ENCODE peak calls at places on chromosomes 5 and 9, in ten cellular contexts. One of them, this sample, is unnamed. For H3K4me1, the result is how much of the 10 kb centered on the place peaks cover.

GRCh38 chr9:131287366-131287765 is 2.2 kb upstream of the PLPP7 start:
- DNase-seq in Peyer's patch: no peak
- DNase-seq in spleen: no peak
- DNase-seq in BE2C: no peak
- DNase-seq in foreskin keratinocyte: no peak
- DNase-seq in cardiac muscle cell: peak
- DNase-seq in fibroblast of lung: no peak
- DNase-seq in SK-N-SH: no peak
- DNase-seq in Panc1: no peak
- DNase-seq in SJSA1: no peak
- DNase-seq in this sample: no peak

GRCh38 chr5:132053483-132053882 is 7.0 kb upstream of the IL3 start:
- DNase-seq in Peyer's patch: peak
- DNase-seq in spleen: peak
- DNase-seq in BE2C: no peak
- DNase-seq in foreskin keratinocyte: no peak
- DNase-seq in cardiac muscle cell: no peak
- DNase-seq in fibroblast of lung: no peak
- DNase-seq in SK-N-SH: no peak
- DNase-seq in Panc1: no peak
- DNase-seq in SJSA1: no peak
- DNase-seq in this sample: peak

GRCh38 chr5:110900829-110901228 is 162.0 kb downstream of the SLC25A46 start:
- DNase-seq in Peyer's patch: no peak
- DNase-seq in spleen: no peak
- DNase-seq in BE2C: no peak
- DNase-seq in foreskin keratinocyte: peak
- DNase-seq in cardiac muscle cell: no peak
- DNase-seq in fibroblast of lung: peak
- DNase-seq in SK-N-SH: no peak
- DNase-seq in Panc1: peak
- DNase-seq in SJSA1: peak
- DNase-seq in this sample: no peak

GRCh38 chr5:96031811-96032261 is 70.2 kb upstream of the ELL2 start:
- DNase-seq in Peyer's patch: no peak
- DNase-seq in spleen: no peak
- DNase-seq in BE2C: no peak
- DNase-seq in foreskin keratinocyte: peak
- DNase-seq in cardiac muscle cell: no peak
- DNase-seq in fibroblast of lung: peak
- DNase-seq in SK-N-SH: no peak
- DNase-seq in Panc1: no peak
- DNase-seq in SJSA1: no peak
- DNase-seq in this sample: no peak

GRCh38 chr5:56450766-56451165 is 217.6 kb upstream of the ANKRD55 start:
- DNase-seq in Peyer's patch: no peak
- DNase-seq in spleen: no peak
- DNase-seq in BE2C: no peak
- DNase-seq in foreskin keratinocyte: no peak
- DNase-seq in cardiac muscle cell: no peak
- DNase-seq in fibroblast of lung: no peak
- DNase-seq in SK-N-SH: no peak
- DNase-seq in Panc1: no peak
- DNase-seq in SJSA1: no peak
- DNase-seq in this sample: no peak

GRCh38 chr5:5826911-5827310 is 404.4 kb downstream of the ICE1 start:
- DNase-seq in Peyer's patch: no peak
- DNase-seq in spleen: no peak
- DNase-seq in BE2C: no peak
- DNase-seq in foreskin keratinocyte: no peak
- DNase-seq in cardiac muscle cell: no peak
- DNase-seq in fibroblast of lung: no peak
- DNase-seq in SK-N-SH: no peak
- DNase-seq in Panc1: no peak
- DNase-seq in SJSA1: peak
- DNase-seq in this sample: no peak

GRCh38 chr5:157267766-157268480 is 2.0 kb downstream of the CYFIP2 start:
- DNase-seq in Peyer's patch: no peak
- DNase-seq in spleen: no peak
- DNase-seq in BE2C: no peak
- DNase-seq in foreskin keratinocyte: peak
- DNase-seq in cardiac muscle cell: no peak
- DNase-seq in fibroblast of lung: no peak
- DNase-seq in SK-N-SH: no peak
- DNase-seq in Panc1: no peak
- DNase-seq in SJSA1: no peak
- DNase-seq in this sample: no peak

GRCh38 chr9:121633736-121634135 is 17.7 kb upstream of the DAB2IP start:
- DNase-seq in Peyer's patch: no peak
- DNase-seq in spleen: no peak
- DNase-seq in BE2C: no peak
- DNase-seq in foreskin keratinocyte: no peak
- DNase-seq in cardiac muscle cell: no peak
- DNase-seq in fibroblast of lung: no peak
- DNase-seq in SK-N-SH: no peak
- DNase-seq in Panc1: no peak
- DNase-seq in SJSA1: no peak
- DNase-seq in this sample: no peak

DNA sequence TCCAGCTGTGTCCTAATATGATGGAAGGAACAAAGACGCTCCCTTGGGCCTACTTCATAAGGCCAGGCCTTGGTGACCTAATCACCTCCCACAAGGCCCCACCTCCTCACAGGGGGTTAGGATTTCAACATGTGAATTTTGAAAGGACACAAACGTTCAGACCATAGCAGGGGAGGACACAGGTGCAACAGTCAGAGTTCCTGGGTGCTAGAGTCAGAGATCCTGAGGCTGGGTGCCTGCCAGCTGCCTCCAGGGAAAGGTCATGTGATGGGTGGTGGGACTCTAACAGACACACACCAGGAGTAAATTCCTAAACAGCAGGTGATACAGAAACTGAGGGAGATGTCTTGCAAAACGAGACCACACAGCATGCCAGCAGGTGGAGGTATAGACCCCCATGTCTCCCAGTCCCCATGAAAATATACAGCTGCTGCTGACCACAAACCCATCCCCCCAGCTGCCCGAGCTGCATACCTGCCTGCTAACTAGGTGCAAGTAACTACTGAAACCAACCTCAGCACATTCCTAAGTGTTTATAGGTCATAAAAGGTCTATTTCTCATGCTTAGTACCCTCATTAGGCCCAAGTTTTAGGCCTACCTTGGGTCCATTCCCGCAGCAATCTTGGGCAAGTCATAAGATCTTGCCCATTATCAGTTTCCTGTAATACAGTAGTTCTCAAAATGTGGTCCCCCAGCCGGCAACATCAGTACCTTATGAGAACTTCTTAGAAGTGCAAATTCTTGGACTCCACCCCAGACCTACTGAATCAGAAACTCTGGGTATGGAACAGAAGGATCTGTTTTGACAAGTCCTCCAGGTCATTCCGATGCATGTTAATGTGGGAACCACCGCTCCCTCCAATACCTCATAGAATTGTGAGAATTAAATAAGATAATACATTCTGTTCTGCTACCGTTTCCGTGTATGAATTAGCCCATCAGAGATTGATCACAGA is 245.3 kb downstream of the ENC1 start:
- DNase-seq in Peyer's patch: no peak
- DNase-seq in spleen: no peak
- DNase-seq in BE2C: peak
- DNase-seq in foreskin keratinocyte: peak
- DNase-seq in cardiac muscle cell: no peak
- DNase-seq in fibroblast of lung: no peak
- DNase-seq in SK-N-SH: peak
- DNase-seq in Panc1: no peak
- DNase-seq in SJSA1: no peak
- DNase-seq in this sample: no peak
- H3K4me1 ChIP-seq in Peyer's patch: under half
- H3K4me1 ChIP-seq in spleen: under half
- H3K4me1 ChIP-seq in BE2C: under half
- H3K4me1 ChIP-seq in foreskin keratinocyte: under half
- H3K4me1 ChIP-seq in cardiac muscle cell: under half
- H3K4me1 ChIP-seq in fibroblast of lung: under half
- H3K4me1 ChIP-seq in SK-N-SH: under half
- H3K4me1 ChIP-seq in Panc1: under half
- H3K4me1 ChIP-seq in SJSA1: under half
- H3K4me1 ChIP-seq in this sample: under half

GRCh38 chr5:150522504-150523464 is 14.9 kb downstream of the NDST1 start:
- DNase-seq in Peyer's patch: no peak
- DNase-seq in spleen: no peak
- DNase-seq in BE2C: no peak
- DNase-seq in foreskin keratinocyte: no peak
- DNase-seq in cardiac muscle cell: no peak
- DNase-seq in fibroblast of lung: no peak
- DNase-seq in SK-N-SH: no peak
- DNase-seq in Panc1: no peak
- DNase-seq in SJSA1: no peak
- DNase-seq in this sample: no peak
- H3K4me1 ChIP-seq in Peyer's patch: under half
- H3K4me1 ChIP-seq in spleen: half or more
- H3K4me1 ChIP-seq in BE2C: under half
- H3K4me1 ChIP-seq in foreskin keratinocyte: under half
- H3K4me1 ChIP-seq in cardiac muscle cell: under half
- H3K4me1 ChIP-seq in fibroblast of lung: under half
- H3K4me1 ChIP-seq in SK-N-SH: under half
- H3K4me1 ChIP-seq in Panc1: half or more
- H3K4me1 ChIP-seq in SJSA1: under half
- H3K4me1 ChIP-seq in this sample: half or more

GRCh38 chr5:176529824-176530195 is 7.4 kb downstream of the RNF44 start:
- DNase-seq in Peyer's patch: peak
- DNase-seq in spleen: peak
- DNase-seq in BE2C: no peak
- DNase-seq in foreskin keratinocyte: no peak
- DNase-seq in cardiac muscle cell: no peak
- DNase-seq in fibroblast of lung: no peak
- DNase-seq in SK-N-SH: no peak
- DNase-seq in Panc1: no peak
- DNase-seq in SJSA1: no peak
- DNase-seq in this sample: no peak

GRCh38 chr5:176530406-176530982 is 6.7 kb downstream of the RNF44 start:
- DNase-seq in Peyer's patch: no peak
- DNase-seq in spleen: peak
- DNase-seq in BE2C: no peak
- DNase-seq in foreskin keratinocyte: no peak
- DNase-seq in cardiac muscle cell: no peak
- DNase-seq in fibroblast of lung: no peak
- DNase-seq in SK-N-SH: peak
- DNase-seq in Panc1: no peak
- DNase-seq in SJSA1: peak
- DNase-seq in this sample: no peak

GRCh38 chr5:176531902-176532493 is 5.2 kb downstream of the RNF44 start:
- DNase-seq in Peyer's patch: no peak
- DNase-seq in spleen: peak
- DNase-seq in BE2C: no peak
- DNase-seq in foreskin keratinocyte: no peak
- DNase-seq in cardiac muscle cell: no peak
- DNase-seq in fibroblast of lung: no peak
- DNase-seq in SK-N-SH: no peak
- DNase-seq in Panc1: no peak
- DNase-seq in SJSA1: no peak
- DNase-seq in this sample: no peak

GRCh38 chr5:176532795-176533194 is 4.4 kb downstream of the RNF44 start:
- DNase-seq in Peyer's patch: no peak
- DNase-seq in spleen: peak
- DNase-seq in BE2C: no peak
- DNase-seq in foreskin keratinocyte: no peak
- DNase-seq in cardiac muscle cell: no peak
- DNase-seq in fibroblast of lung: no peak
- DNase-seq in SK-N-SH: no peak
- DNase-seq in Panc1: no peak
- DNase-seq in SJSA1: no peak
- DNase-seq in this sample: no peak

DNA sequence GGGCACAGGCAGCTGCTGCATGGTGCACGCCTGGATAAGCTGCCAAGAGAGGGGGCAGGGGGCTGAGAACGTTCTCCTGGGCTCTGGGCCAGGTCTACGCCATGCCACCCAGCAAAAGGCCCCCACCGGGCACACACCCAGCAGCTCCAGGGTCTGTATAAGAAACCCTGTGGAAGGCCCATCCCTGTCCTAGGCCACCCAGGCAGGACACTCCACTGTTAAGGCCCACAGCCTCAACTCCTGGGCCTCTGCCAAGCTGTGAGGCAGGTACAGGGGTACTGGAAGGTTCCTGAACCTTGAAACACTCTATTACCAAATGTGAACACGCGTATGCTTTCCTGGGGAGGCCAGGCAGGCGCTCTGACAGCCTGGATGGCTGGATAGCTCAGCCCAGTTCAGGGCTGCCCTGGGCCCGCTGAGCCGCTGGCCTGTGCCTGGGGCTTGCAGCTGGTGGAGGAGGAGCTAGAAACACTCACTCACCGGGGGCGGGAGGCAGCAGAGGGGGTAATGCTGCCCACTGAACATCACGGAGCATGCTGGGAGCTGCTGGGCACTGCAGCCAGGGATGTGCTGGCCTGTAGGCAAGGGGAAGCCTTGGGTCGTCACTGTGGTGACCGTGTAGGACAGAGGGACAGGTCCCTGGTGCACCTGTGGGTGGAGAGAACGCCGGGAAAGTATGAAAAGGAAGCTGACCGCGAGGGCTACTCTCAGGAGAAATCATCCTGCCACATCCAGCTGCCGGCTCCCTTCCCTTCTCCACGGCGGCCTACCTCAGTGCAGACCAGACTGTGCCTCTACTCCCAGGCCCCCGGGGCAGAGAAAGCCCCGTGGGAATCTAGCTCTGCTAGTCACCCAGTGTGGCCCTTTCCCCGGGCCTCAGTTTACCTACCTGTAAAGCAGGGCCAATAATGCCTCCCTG is 6.0 kb downstream of the RNF44 start:
- DNase-seq in Peyer's patch: no peak
- DNase-seq in spleen: peak
- DNase-seq in BE2C: peak
- DNase-seq in foreskin keratinocyte: no peak
- DNase-seq in cardiac muscle cell: no peak
- DNase-seq in fibroblast of lung: peak
- DNase-seq in SK-N-SH: peak
- DNase-seq in Panc1: no peak
- DNase-seq in SJSA1: peak
- DNase-seq in this sample: peak
- H3K4me1 ChIP-seq in Peyer's patch: half or more
- H3K4me1 ChIP-seq in spleen: half or more
- H3K4me1 ChIP-seq in BE2C: half or more
- H3K4me1 ChIP-seq in foreskin keratinocyte: under half
- H3K4me1 ChIP-seq in cardiac muscle cell: under half
- H3K4me1 ChIP-seq in fibroblast of lung: under half
- H3K4me1 ChIP-seq in SK-N-SH: under half
- H3K4me1 ChIP-seq in Panc1: under half
- H3K4me1 ChIP-seq in SJSA1: half or more
- H3K4me1 ChIP-seq in this sample: half or more

DNA sequence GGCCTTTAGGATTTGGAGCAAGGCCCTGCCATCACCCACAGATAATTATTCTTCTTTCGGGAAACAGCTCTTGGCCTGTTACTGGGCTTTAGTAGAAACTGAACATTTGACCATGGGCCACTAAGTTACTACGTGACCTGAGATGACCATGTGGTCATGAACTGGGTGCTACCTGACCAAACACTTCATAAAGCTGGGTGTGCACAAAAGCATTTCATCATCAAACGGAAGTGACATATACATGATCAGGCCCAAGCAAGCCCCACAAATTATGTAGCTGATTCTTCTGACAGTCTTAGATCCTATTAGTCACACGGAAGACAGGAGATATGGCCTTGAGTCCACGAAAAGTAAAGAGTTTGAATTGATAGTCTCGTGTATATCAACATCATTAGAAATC is 130.9 kb upstream of the FBN2 start:
- DNase-seq in Peyer's patch: no peak
- DNase-seq in spleen: no peak
- DNase-seq in BE2C: no peak
- DNase-seq in foreskin keratinocyte: peak
- DNase-seq in cardiac muscle cell: no peak
- DNase-seq in fibroblast of lung: no peak
- DNase-seq in SK-N-SH: no peak
- DNase-seq in Panc1: no peak
- DNase-seq in SJSA1: no peak
- DNase-seq in this sample: no peak
- H3K4me1 ChIP-seq in Peyer's patch: under half
- H3K4me1 ChIP-seq in spleen: under half
- H3K4me1 ChIP-seq in BE2C: under half
- H3K4me1 ChIP-seq in foreskin keratinocyte: under half
- H3K4me1 ChIP-seq in cardiac muscle cell: under half
- H3K4me1 ChIP-seq in fibroblast of lung: under half
- H3K4me1 ChIP-seq in SK-N-SH: under half
- H3K4me1 ChIP-seq in Panc1: under half
- H3K4me1 ChIP-seq in SJSA1: under half
- H3K4me1 ChIP-seq in this sample: under half

This sample was measured in testis.